ENCODE peak calls at places on chromosome 17, in five cellular contexts. W, G, X, J and L are unnamed samples.

GRCh38 chr17:40093005-40093579 is 7.3 kb downstream of the NR1D1 start:
- DNase-seq in W (peak), G (peak), X (peak), J (no peak), L (no peak)

GRCh38 chr17:44932526-44933097 is 15.0 kb downstream of the KIF18B start:
- DNase-seq in W (no peak), G (no peak), X (no peak), J (no peak), L (no peak)

GRCh38 chr17:2989855-2990254 is 73.6 kb downstream of the OR1D5 start:
- DNase-seq in W (no peak), G (no peak), X (no peak), J (no peak), L (no peak)

GRCh38 chr17:30234954-30235353 is 543 bp downstream of the SLC6A4 start:
- DNase-seq in W (no peak), G (no peak), X (no peak), J (no peak), L (no peak)

GRCh38 chr17:77728022-77728671 is 230.4 kb upstream of the TNRC6C start:
- DNase-seq in W (peak), G (no peak), X (peak), J (no peak), L (peak)

GRCh38 chr17:7233701-7234099 is 617 bp downstream of the DVL2 start:
- DNase-seq in W (no peak), G (no peak), X (no peak), J (no peak), L (no peak)

GRCh38 chr17:956905-957304 is 22.7 kb downstream of the NXN start:
- DNase-seq in W (no peak), G (no peak), X (no peak), J (no peak), L (no peak)

GRCh38 chr17:28467456-28468025 is 5.9 kb upstream of the SLC13A2 start:
- DNase-seq in W (no peak), G (no peak), X (no peak), J (no peak), L (no peak)

GRCh38 chr17:46192484-46193245 is 564 bp downstream of the KANSL1 start:
- DNase-seq in W (peak), G (peak), X (peak), J (peak), L (peak)

GRCh38 chr17:74612046-74612445 is 11.5 kb downstream of the CD300E start:
- DNase-seq in W (no peak), G (no peak), X (no peak), J (no peak), L (no peak)

GRCh38 chr17:66777689-66778225 is 57.2 kb upstream of the CACNG5 start:
- DNase-seq in W (no peak), G (no peak), X (no peak), J (no peak), L (no peak)

GRCh38 chr17:69762359-69762758 is 312.7 kb upstream of the KCNJ16 start:
- DNase-seq in W (no peak), G (no peak), X (no peak), J (no peak), L (no peak)

GRCh38 chr17:38511126-38512108 is 83.2 kb downstream of the ARHGAP23 start:
- DNase-seq in W (peak), G (peak), X (no peak), J (no peak), L (no peak)

GRCh38 chr17:50110591-50111349 is 15.6 kb downstream of the PDK2 start:
- DNase-seq in W (no peak), G (no peak), X (peak), J (peak), L (no peak)

GRCh38 chr17:75553553-75554110 is 28.1 kb downstream of the LLGL2 start:
- DNase-seq in W (no peak), G (no peak), X (no peak), J (no peak), L (no peak)

GRCh38 chr17:48600244-48601098 is 4.3 kb downstream of the HOXB6 start:
- DNase-seq in W (no peak), G (no peak), X (no peak), J (no peak), L (no peak)

GRCh38 chr17:4898927-4899326 is 409 bp upstream of the C17orf107 start:
- DNase-seq in W (no peak), G (no peak), X (no peak), J (peak), L (no peak)

GRCh38 chr17:49333806-49334205 is 28.2 kb downstream of the ZNF652 start:
- DNase-seq in W (no peak), G (no peak), X (no peak), J (no peak), L (no peak)

GRCh38 chr17:45302649-45303173 is 14.1 kb downstream of the MAP3K14 start:
- DNase-seq in W (peak), G (no peak), X (peak), J (no peak), L (peak)

GRCh38 chr17:31428111-31428510 is 36.6 kb downstream of the RAB11FIP4 start:
- DNase-seq in W (no peak), G (no peak), X (no peak), J (no peak), L (no peak)

GRCh38 chr17:9905902-9906301 is 831 bp upstream of the RCVRN start:
- DNase-seq in W (no peak), G (no peak), X (no peak), J (no peak), L (no peak)

GRCh38 chr17:7393613-7394451 is 493 bp downstream of the PLSCR3 start:
- DNase-seq in W (no peak), G (no peak), X (no peak), J (no peak), L (peak)

GRCh38 chr17:44844390-44844830 is 3.3 kb upstream of the HIGD1B start:
- DNase-seq in W (no peak), G (no peak), X (peak), J (no peak), L (no peak)

GRCh38 chr17:31318298-31319190 is 2.9 kb downstream of the EVI2A start:
- DNase-seq in W (peak), G (peak), X (peak), J (no peak), L (peak)

GRCh38 chr17:1252203-1252608 is 18.0 kb upstream of the BHLHA9 start:
- DNase-seq in W (no peak), G (no peak), X (peak), J (no peak), L (no peak)

GRCh38 chr17:45144199-45145034 is 3.9 kb upstream of the HEXIM1 start:
- DNase-seq in W (peak), G (peak), X (peak), J (no peak), L (no peak)

GRCh38 chr17:33292981-33293867 is at the start of gene ASIC2:
- DNase-seq in W (no peak), G (no peak), X (no peak), J (no peak), L (peak)

GRCh38 chr17:32575865-32576264 is 89.1 kb downstream of the CDK5R1 start:
- DNase-seq in W (no peak), G (no peak), X (no peak), J (no peak), L (no peak)

GRCh38 chr17:55704412-55704811 is 18.3 kb downstream of the TMEM100 start:
- DNase-seq in W (no peak), G (no peak), X (no peak), J (no peak), L (no peak)

GRCh38 chr17:73196500-73196899 is 3.6 kb downstream of the COG1 start:
- DNase-seq in W (no peak), G (peak), X (peak), J (peak), L (no peak)
- TF ChIP-seq CTCF in W (no peak), G (no peak), X (peak), J (peak), L (no peak)

DNA sequence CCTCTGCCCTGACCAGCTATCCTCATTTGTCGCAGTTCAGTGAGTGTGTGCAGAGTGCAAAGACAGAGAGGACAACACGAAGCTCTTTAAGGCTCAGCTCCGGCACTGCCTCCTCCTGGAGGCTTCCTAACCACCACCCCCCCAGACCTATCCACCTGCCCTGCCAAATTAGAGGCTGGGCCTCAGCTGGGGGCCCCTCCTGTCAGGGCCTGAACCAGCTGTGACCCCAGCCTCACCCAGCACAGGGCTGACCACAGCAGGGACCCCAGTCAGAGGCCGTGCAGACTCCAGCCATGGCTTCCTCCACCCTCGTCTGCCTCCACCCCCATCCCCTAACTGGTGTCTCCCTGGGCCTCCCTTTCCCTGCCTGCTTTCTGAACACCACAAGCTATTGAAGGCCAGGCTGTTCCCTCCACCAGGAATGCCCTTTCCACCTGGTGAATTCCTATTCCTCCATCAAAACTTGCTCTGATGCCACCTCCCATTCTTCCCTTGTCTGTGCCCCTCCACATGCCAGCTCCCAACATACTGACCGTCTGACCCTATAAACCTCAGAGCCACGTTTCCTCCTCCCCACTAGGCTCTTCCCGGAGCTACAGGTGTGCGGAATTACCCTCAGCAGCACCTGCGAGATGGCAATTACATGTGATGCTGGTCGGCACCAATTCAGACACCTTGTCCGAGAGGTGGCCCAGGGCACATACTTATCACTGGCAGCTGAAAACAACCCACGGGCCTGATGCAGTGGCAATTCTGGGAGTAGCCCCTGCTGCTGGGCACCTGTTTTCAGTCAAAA is 8.8 kb downstream of the SREBF1 start:
- DNase-seq in W (no peak), G (no peak), X (no peak), J (no peak), L (no peak)
- TF ChIP-seq POLR2A in W (no peak), G (no peak), X (no peak), J (no peak), L (no peak)

GRCh38 chr17:81423698-81424071 is 28.4 kb downstream of the BAHCC1 start:
- DNase-seq in W (no peak), G (no peak), X (no peak), J (no peak), L (no peak)
- H3K4me3 ChIP-seq in W (no peak), G (no peak), X (peak), J (no peak), L (no peak)

GRCh38 chr17:78825696-78826095 is 14.9 kb downstream of the USP36 start:
- DNase-seq in W (no peak), G (no peak), X (no peak), J (no peak), L (no peak)

GRCh38 chr17:78826426-78826825 is 14.2 kb downstream of the USP36 start:
- DNase-seq in W (no peak), G (no peak), X (no peak), J (no peak), L (no peak)

GRCh38 chr17:78829477-78829876 is 11.1 kb downstream of the USP36 start:
- DNase-seq in W (no peak), G (no peak), X (no peak), J (no peak), L (no peak)

GRCh38 chr17:78826836-78827509 is 13.6 kb downstream of the USP36 start:
- DNase-seq in W (no peak), G (no peak), X (peak), J (no peak), L (peak)

GRCh38 chr17:78828470-78829185 is 12.0 kb downstream of the USP36 start:
- DNase-seq in W (no peak), G (no peak), X (no peak), J (no peak), L (no peak)
- TF ChIP-seq CTCF in W (no peak), G (no peak), X (no peak), J (no peak), L (no peak)

GRCh38 chr17:56960596-56961538 is at the start of gene COIL:
- DNase-seq in W (peak), G (peak), X (peak), J (peak), L (peak)
- TF ChIP-seq POLR2A in W (no peak), G (peak), X (peak), J (no peak), L (no peak)

DNA sequence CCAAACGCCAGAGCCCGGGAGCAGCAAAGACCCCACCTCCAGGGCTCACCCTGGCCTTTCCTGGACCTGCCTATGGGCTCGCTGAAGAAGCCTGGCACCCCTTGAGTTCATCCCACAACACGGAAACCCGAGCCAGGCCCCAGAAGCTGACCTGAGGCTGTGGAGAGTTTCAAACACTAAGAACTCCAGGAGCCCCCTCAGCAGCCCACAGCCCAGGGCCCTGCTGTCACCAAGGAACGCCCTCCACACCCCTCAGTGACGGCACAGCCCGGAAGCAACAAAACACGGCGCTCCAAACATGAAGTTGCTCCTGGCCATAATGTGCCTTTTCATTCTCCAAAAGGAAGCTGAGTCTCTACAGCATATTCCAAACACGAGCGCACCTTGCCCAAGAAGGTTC is 9.2 kb downstream of the SLC38A10 start:
- DNase-seq in W (no peak), G (no peak), X (no peak), J (no peak), L (no peak)
- H3K4me3 ChIP-seq in W (no peak), G (no peak), X (peak), J (no peak), L (peak)

DNA sequence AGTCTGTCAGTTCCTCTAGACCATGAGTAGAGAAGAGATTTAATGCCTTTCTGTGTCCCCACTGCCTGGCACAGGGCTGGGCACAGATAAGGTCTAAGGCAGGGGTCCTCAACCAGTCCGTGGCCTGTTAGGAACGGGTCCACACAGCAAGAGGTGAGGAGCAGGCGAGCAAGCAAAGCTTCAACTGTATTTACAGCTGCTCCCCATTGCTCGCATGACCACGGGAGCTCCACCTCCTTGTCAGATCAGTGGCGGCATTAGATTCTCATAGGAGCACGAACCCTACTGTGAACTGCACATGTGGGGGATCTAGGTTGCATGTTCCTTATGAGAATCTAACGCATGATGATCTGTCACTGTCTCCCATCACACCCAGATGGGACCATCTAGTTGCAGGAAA is 1.8 kb downstream of the B9D1 start:
- DNase-seq in W (no peak), G (peak), X (no peak), J (no peak), L (no peak)
- TF ChIP-seq CTCF in W (no peak), G (no peak), X (no peak), J (no peak), L (no peak)

DNA sequence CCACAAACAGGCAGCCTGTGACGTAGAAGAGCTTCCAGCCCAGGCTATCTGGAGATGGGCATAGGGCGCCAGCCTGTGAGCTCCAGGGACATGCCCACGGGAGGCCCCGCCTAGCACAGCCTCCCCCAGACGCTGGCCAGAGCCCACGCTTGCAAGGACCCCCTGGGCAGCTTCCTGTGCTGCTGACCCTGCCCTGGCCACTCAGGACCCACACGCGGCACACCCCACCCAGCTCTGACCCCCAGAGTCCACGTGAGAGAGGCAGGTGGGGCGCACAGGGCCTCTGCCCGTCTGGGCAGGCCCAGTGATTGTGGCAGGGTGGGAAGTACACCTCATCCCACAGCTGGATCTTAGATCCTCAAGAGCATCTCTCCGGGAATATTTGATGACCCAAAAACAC is 3.9 kb downstream of the CYBC1 start:
- DNase-seq in W (no peak), G (no peak), X (no peak), J (no peak), L (no peak)
- TF ChIP-seq POLR2A in W (no peak), G (no peak), X (no peak), J (no peak), L (no peak)

GRCh38 chr17:80782536-80783427 is 208.9 kb upstream of the CHMP6 start:
- DNase-seq in W (no peak), G (no peak), X (no peak), J (no peak), L (no peak)
- H3K4me3 ChIP-seq in W (no peak), G (no peak), X (no peak), J (no peak), L (no peak)